ENCODE peak calls at places on chromosomes 6 and 20, in six cellular contexts. U is IMR-90, K is mesendoderm, H is mesenchymal stem cell, Z is H9, G is H1. T is an unnamed sample.

GRCh38 chr6:2855061-2855519 is 13.4 kb upstream of the SERPINB1 start:
- DNase-seq in U (no peak), G (no peak), H (peak), Z (no peak), K (peak), T (no peak)

GRCh38 chr6:139148557-139149220 is 13.8 kb downstream of the HECA start:
- DNase-seq in Z (no peak), G (no peak), U (peak), H (no peak), K (no peak), T (no peak)

GRCh38 chr20:14543040-14543439 is 205.6 kb upstream of the FLRT3 start:
- DNase-seq in U (peak), Z (no peak), H (peak), K (no peak), G (no peak), T (no peak)

GRCh38 chr6:156976144-156977088 is 199.2 kb downstream of the ARID1B start:
- DNase-seq in Z (no peak), K (no peak), G (no peak), U (no peak), H (no peak), T (no peak)

GRCh38 chr6:167797079-167797870 is 29.4 kb upstream of the AFDN start:
- DNase-seq in G (peak), K (peak), Z (no peak), U (no peak), H (no peak), T (no peak)

GRCh38 chr20:64224344-64225165 is 31.0 kb upstream of the PCMTD2 start:
- DNase-seq in Z (no peak), K (no peak), G (no peak), U (peak), H (peak), T (no peak)

GRCh38 chr6:374956-375355 is 16.6 kb upstream of the IRF4 start:
- DNase-seq in G (no peak), K (no peak), Z (no peak), H (no peak), U (no peak), T (no peak)

GRCh38 chr6:163940705-163941470 is 526.4 kb downstream of the QKI start:
- DNase-seq in G (no peak), U (no peak), Z (no peak), K (peak), H (peak), T (peak)

GRCh38 chr6:30194797-30195690 is 18.2 kb downstream of the TRIM26 start:
- DNase-seq in G (no peak), Z (no peak), K (no peak), U (no peak), H (peak), T (no peak)

GRCh38 chr20:49508435-49509199 is 26.1 kb upstream of the KCNB1 start:
- DNase-seq in U (peak), G (no peak), H (peak), K (peak), Z (peak), T (peak)

GRCh38 chr6:147837540-147837939 is 329.1 kb downstream of the SAMD5 start:
- DNase-seq in U (no peak), Z (no peak), H (no peak), G (no peak), K (no peak), T (no peak)
- H2BK5ac ChIP-seq in U (no peak), Z (no peak), H (no peak), G (no peak), K (no peak), T (no peak)

GRCh38 chr6:165939047-165939446 is 228.6 kb downstream of the TBXT start:
- DNase-seq in U (no peak), K (no peak), H (no peak), Z (no peak), G (no peak), T (no peak)

GRCh38 chr6:165936660-165937059 is 231.0 kb downstream of the TBXT start:
- DNase-seq in H (no peak), Z (no peak), K (no peak), G (no peak), U (no peak), T (no peak)

GRCh38 chr6:165937564-165938358 is 229.9 kb downstream of the TBXT start:
- DNase-seq in Z (no peak), K (no peak), H (no peak), G (no peak), U (no peak), T (no peak)

GRCh38 chr6:165939601-165940290 is 227.9 kb downstream of the TBXT start:
- DNase-seq in H (no peak), U (no peak), Z (no peak), K (no peak), G (no peak), T (no peak)

GRCh38 chr6:165936096-165936495 is 231.6 kb downstream of the TBXT start:
- DNase-seq in Z (no peak), H (no peak), K (no peak), U (no peak), G (no peak), T (no peak)
- H2BK15ac ChIP-seq in Z (no peak), H (no peak), K (no peak), U (no peak), G (no peak), T (no peak)

DNA sequence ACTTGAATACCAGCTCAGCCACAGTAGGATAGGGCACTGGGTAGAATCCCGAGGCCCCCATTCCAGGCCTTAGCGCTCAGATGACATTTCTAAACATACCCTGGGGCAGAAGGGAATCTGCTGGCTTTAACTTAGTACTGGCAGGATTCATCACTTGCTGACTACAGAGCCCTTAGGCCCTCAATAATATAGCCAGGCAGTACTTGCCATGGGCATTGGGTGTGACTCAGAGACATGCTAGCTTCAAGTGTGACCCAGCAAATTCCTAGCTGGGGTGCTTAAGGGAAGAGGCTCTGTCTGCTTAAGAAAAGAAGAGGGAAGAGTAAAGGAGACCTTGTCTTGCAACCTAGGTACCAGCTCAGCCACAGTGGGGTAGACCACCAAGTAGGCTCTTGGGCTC is 48.3 kb upstream of the HACE1 start:
- DNase-seq in U (peak), Z (no peak), K (peak), G (no peak), H (peak), T (no peak)
- H2BK5ac ChIP-seq in U (no peak), Z (no peak), K (no peak), G (no peak), H (no peak), T (no peak)

DNA sequence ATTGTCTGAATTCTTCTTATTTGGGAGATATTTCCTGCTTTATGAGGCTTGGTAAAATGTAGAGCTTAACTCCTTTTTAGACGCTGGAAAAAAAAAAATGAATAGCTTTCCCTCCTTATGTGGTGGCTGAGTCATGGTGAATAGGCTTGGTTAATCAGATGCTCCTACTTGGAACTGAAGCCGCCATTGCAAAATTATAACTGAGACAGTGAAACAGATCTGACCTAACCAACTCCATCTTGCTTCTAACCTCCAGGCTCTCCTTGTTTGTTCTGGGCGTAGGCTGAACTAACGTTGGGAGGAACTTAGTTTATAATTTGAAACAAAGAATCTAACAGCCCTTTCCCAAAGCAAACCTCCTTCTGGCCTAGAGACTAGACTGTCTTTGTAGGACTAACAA is 43.2 kb upstream of the PLCB4 start:
- DNase-seq in Z (no peak), U (peak), H (peak), G (no peak), K (no peak), T (no peak)
- H2BK15ac ChIP-seq in Z (no peak), U (peak), H (no peak), G (no peak), K (no peak), T (no peak)

GRCh38 chr20:7355056-7355455 is 585.2 kb downstream of the HAO1 start:
- DNase-seq in U (no peak), Z (no peak), K (no peak), H (no peak), G (no peak), T (no peak)
- H2BK5ac ChIP-seq in U (no peak), Z (no peak), K (no peak), H (no peak), G (no peak), T (no peak)

GRCh38 chr6:5334341-5334740 is 73.0 kb downstream of the FARS2 start:
- DNase-seq in Z (no peak), U (peak), K (no peak), G (no peak), H (no peak), T (no peak)
- H2BK15ac ChIP-seq in Z (no peak), U (no peak), K (no peak), G (no peak), H (no peak), T (no peak)

DNA sequence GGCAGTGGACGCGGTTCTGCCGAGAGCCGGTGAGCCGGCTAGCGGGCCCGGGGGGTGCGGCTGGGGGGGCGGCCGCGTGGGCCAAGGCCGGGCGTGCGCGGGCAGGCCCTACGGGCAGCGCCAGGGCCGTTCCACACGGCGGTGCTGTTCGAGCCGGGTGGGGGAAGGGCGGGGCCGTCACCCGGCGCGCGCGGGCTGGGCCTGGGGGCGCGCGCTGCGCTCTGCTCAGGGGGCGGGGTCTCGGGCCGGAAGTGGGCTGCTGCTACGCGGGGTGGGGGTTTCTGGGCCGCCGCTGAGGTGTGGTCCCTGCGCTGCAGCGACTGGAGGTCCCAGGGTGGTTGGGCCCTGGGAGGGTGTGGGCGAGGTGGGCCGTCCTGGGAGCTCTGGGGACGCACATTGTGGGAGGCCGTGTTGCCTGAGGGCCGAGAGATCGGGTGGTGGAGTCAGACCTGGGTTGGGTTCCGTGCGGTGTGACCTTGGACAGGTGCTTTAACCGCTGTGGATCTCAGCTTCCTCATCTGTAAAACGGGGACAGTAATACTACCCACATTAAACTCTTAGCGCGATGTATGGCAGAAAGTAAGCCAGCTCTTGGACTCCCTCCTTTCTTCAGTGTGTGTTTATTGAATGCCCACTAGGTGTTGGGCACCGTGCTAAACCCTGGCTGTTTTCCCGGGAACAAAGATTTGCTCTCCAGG is 395 bp downstream of the MAPRE1 start:
- DNase-seq in U (peak), G (peak), Z (peak), H (peak), K (peak), T (peak)
- H2BK5ac ChIP-seq in U (peak), G (peak), Z (no peak), H (peak), K (no peak), T (peak)

T was measured in neuronal stem cell.